ENCODE peak calls at places on chromosome 2, in ten cellular contexts. One of them, this sample, is unnamed. For H3K4me1, the result is how much of the 10 kb centered on the place peaks cover.

GRCh38 chr2:80242355-80242910 is 62.1 kb downstream of the LRRTM1 start:
- DNase-seq in uterus: no peak
- DNase-seq in IMR-90: no peak
- DNase-seq in heart right ventricle: peak
- DNase-seq in A549: no peak
- DNase-seq in fibroblast of lung: no peak
- DNase-seq in left ventricle myocardium inferior: peak
- DNase-seq in Peyer's patch: no peak
- DNase-seq in pancreas: no peak
- DNase-seq in right lobe of liver: no peak
- DNase-seq in this sample: no peak

GRCh38 chr2:43848174-43848573 is 9.4 kb downstream of the ABCG8 start:
- DNase-seq in uterus: no peak
- DNase-seq in IMR-90: peak
- DNase-seq in heart right ventricle: no peak
- DNase-seq in A549: no peak
- DNase-seq in fibroblast of lung: no peak
- DNase-seq in left ventricle myocardium inferior: no peak
- DNase-seq in Peyer's patch: no peak
- DNase-seq in pancreas: no peak
- DNase-seq in right lobe of liver: no peak
- DNase-seq in this sample: no peak

GRCh38 chr2:191947235-191947634 is 100.3 kb upstream of the CAVIN2 start:
- DNase-seq in uterus: no peak
- DNase-seq in IMR-90: no peak
- DNase-seq in heart right ventricle: no peak
- DNase-seq in A549: no peak
- DNase-seq in fibroblast of lung: no peak
- DNase-seq in left ventricle myocardium inferior: no peak
- DNase-seq in Peyer's patch: no peak
- DNase-seq in pancreas: no peak
- DNase-seq in right lobe of liver: no peak
- DNase-seq in this sample: no peak

GRCh38 chr2:230751062-230751461 is 38.4 kb downstream of the CAB39 start:
- DNase-seq in uterus: no peak
- DNase-seq in IMR-90: peak
- DNase-seq in heart right ventricle: no peak
- DNase-seq in A549: no peak
- DNase-seq in fibroblast of lung: peak
- DNase-seq in left ventricle myocardium inferior: no peak
- DNase-seq in Peyer's patch: no peak
- DNase-seq in pancreas: no peak
- DNase-seq in right lobe of liver: no peak
- DNase-seq in this sample: no peak

GRCh38 chr2:174484573-174484972 is 2.3 kb downstream of the GPR155 start:
- DNase-seq in uterus: no peak
- DNase-seq in IMR-90: no peak
- DNase-seq in heart right ventricle: no peak
- DNase-seq in A549: no peak
- DNase-seq in fibroblast of lung: no peak
- DNase-seq in left ventricle myocardium inferior: no peak
- DNase-seq in Peyer's patch: no peak
- DNase-seq in pancreas: no peak
- DNase-seq in right lobe of liver: no peak
- DNase-seq in this sample: no peak

GRCh38 chr2:129281761-129282160 is 697.7 kb upstream of the RAB6C start:
- DNase-seq in uterus: no peak
- DNase-seq in IMR-90: no peak
- DNase-seq in heart right ventricle: no peak
- DNase-seq in A549: no peak
- DNase-seq in fibroblast of lung: no peak
- DNase-seq in left ventricle myocardium inferior: no peak
- DNase-seq in Peyer's patch: no peak
- DNase-seq in pancreas: no peak
- DNase-seq in right lobe of liver: no peak
- DNase-seq in this sample: no peak

GRCh38 chr2:235940330-235940729 is 227.9 kb downstream of the GBX2 start:
- DNase-seq in uterus: no peak
- DNase-seq in IMR-90: peak
- DNase-seq in heart right ventricle: peak
- DNase-seq in A549: peak
- DNase-seq in fibroblast of lung: peak
- DNase-seq in left ventricle myocardium inferior: peak
- DNase-seq in Peyer's patch: no peak
- DNase-seq in pancreas: no peak
- DNase-seq in right lobe of liver: no peak
- DNase-seq in this sample: peak

GRCh38 chr2:207166349-207167128 is 791 bp upstream of the KLF7 start:
- DNase-seq in uterus: peak
- DNase-seq in IMR-90: peak
- DNase-seq in heart right ventricle: peak
- DNase-seq in A549: peak
- DNase-seq in fibroblast of lung: peak
- DNase-seq in left ventricle myocardium inferior: peak
- DNase-seq in Peyer's patch: peak
- DNase-seq in pancreas: peak
- DNase-seq in right lobe of liver: peak
- DNase-seq in this sample: peak

GRCh38 chr2:211760103-211760502 is 778.5 kb downstream of the ERBB4 start:
- DNase-seq in uterus: no peak
- DNase-seq in IMR-90: no peak
- DNase-seq in heart right ventricle: no peak
- DNase-seq in A549: no peak
- DNase-seq in fibroblast of lung: no peak
- DNase-seq in left ventricle myocardium inferior: no peak
- DNase-seq in Peyer's patch: no peak
- DNase-seq in pancreas: no peak
- DNase-seq in right lobe of liver: no peak
- DNase-seq in this sample: no peak

GRCh38 chr2:225091336-225091735 is 49.1 kb upstream of the DOCK10 start:
- DNase-seq in uterus: no peak
- DNase-seq in IMR-90: peak
- DNase-seq in heart right ventricle: no peak
- DNase-seq in A549: peak
- DNase-seq in fibroblast of lung: peak
- DNase-seq in left ventricle myocardium inferior: no peak
- DNase-seq in Peyer's patch: no peak
- DNase-seq in pancreas: no peak
- DNase-seq in right lobe of liver: no peak
- DNase-seq in this sample: no peak

GRCh38 chr2:121489944-121490585 is 40.6 kb upstream of the RNU4ATAC start:
- DNase-seq in uterus: no peak
- DNase-seq in IMR-90: no peak
- DNase-seq in heart right ventricle: no peak
- DNase-seq in A549: no peak
- DNase-seq in fibroblast of lung: peak
- DNase-seq in left ventricle myocardium inferior: no peak
- DNase-seq in Peyer's patch: no peak
- DNase-seq in pancreas: no peak
- DNase-seq in right lobe of liver: no peak
- DNase-seq in this sample: no peak

GRCh38 chr2:119253114-119253702 is 29.6 kb downstream of the STEAP3 start:
- DNase-seq in uterus: no peak
- DNase-seq in IMR-90: peak
- DNase-seq in heart right ventricle: no peak
- DNase-seq in A549: no peak
- DNase-seq in fibroblast of lung: peak
- DNase-seq in left ventricle myocardium inferior: no peak
- DNase-seq in Peyer's patch: no peak
- DNase-seq in pancreas: no peak
- DNase-seq in right lobe of liver: no peak
- DNase-seq in this sample: no peak

GRCh38 chr2:119252186-119253113 is 28.8 kb downstream of the STEAP3 start:
- DNase-seq in uterus: no peak
- DNase-seq in IMR-90: peak
- DNase-seq in heart right ventricle: no peak
- DNase-seq in A549: peak
- DNase-seq in fibroblast of lung: peak
- DNase-seq in left ventricle myocardium inferior: no peak
- DNase-seq in Peyer's patch: peak
- DNase-seq in pancreas: no peak
- DNase-seq in right lobe of liver: no peak
- DNase-seq in this sample: no peak

GRCh38 chr2:119254601-119255080 is 31.0 kb downstream of the STEAP3 start:
- DNase-seq in uterus: no peak
- DNase-seq in IMR-90: no peak
- DNase-seq in heart right ventricle: no peak
- DNase-seq in A549: no peak
- DNase-seq in fibroblast of lung: no peak
- DNase-seq in left ventricle myocardium inferior: no peak
- DNase-seq in Peyer's patch: no peak
- DNase-seq in pancreas: no peak
- DNase-seq in right lobe of liver: no peak
- DNase-seq in this sample: no peak

GRCh38 chr2:119255760-119256573 is 32.3 kb downstream of the STEAP3 start:
- DNase-seq in uterus: no peak
- DNase-seq in IMR-90: peak
- DNase-seq in heart right ventricle: no peak
- DNase-seq in A549: peak
- DNase-seq in fibroblast of lung: peak
- DNase-seq in left ventricle myocardium inferior: no peak
- DNase-seq in Peyer's patch: no peak
- DNase-seq in pancreas: no peak
- DNase-seq in right lobe of liver: no peak
- DNase-seq in this sample: no peak

GRCh38 chr2:119253760-119254600 is 30.3 kb downstream of the STEAP3 start:
- DNase-seq in uterus: no peak
- DNase-seq in IMR-90: no peak
- DNase-seq in heart right ventricle: no peak
- DNase-seq in A549: no peak
- DNase-seq in fibroblast of lung: no peak
- DNase-seq in left ventricle myocardium inferior: no peak
- DNase-seq in Peyer's patch: no peak
- DNase-seq in pancreas: no peak
- DNase-seq in right lobe of liver: no peak
- DNase-seq in this sample: peak
- H3K4me1 ChIP-seq in uterus: under half
- H3K4me1 ChIP-seq in IMR-90: under half
- H3K4me1 ChIP-seq in heart right ventricle: under half
- H3K4me1 ChIP-seq in A549: half or more
- H3K4me1 ChIP-seq in fibroblast of lung: under half
- H3K4me1 ChIP-seq in left ventricle myocardium inferior: under half
- H3K4me1 ChIP-seq in Peyer's patch: under half
- H3K4me1 ChIP-seq in pancreas: under half
- H3K4me1 ChIP-seq in right lobe of liver: under half
- H3K4me1 ChIP-seq in this sample: under half

DNA sequence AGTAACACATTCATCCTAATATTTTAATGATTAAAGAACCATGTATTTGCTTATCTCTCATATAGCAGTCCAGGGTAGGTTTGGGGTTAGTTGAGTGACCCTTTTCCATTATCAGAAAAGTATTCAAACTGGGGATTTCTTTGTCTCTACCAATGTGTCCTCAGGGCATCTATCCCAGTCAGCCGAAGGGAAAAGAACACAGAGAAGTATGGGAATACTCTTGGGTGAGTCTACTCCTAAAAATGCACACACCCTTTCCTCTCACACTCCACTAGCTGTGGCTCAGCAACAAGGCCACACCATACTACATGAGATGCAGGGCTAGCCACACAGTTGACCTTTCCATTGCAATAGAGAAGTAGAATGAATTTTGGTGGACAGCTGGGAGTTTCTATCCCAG is 114.3 kb downstream of the NXPH2 start:
- DNase-seq in uterus: no peak
- DNase-seq in IMR-90: no peak
- DNase-seq in heart right ventricle: no peak
- DNase-seq in A549: no peak
- DNase-seq in fibroblast of lung: peak
- DNase-seq in left ventricle myocardium inferior: no peak
- DNase-seq in Peyer's patch: no peak
- DNase-seq in pancreas: no peak
- DNase-seq in right lobe of liver: no peak
- DNase-seq in this sample: no peak
- H3K4me3 ChIP-seq in uterus: no peak
- H3K4me3 ChIP-seq in IMR-90: no peak
- H3K4me3 ChIP-seq in heart right ventricle: no peak
- H3K4me3 ChIP-seq in A549: no peak
- H3K4me3 ChIP-seq in fibroblast of lung: no peak
- H3K4me3 ChIP-seq in left ventricle myocardium inferior: no peak
- H3K4me3 ChIP-seq in Peyer's patch: no peak
- H3K4me3 ChIP-seq in pancreas: no peak
- H3K4me3 ChIP-seq in right lobe of liver: no peak
- H3K4me3 ChIP-seq in this sample: no peak

GRCh38 chr2:9237831-9238230 is 31.2 kb downstream of the ASAP2 start:
- DNase-seq in uterus: no peak
- DNase-seq in IMR-90: no peak
- DNase-seq in heart right ventricle: no peak
- DNase-seq in A549: no peak
- DNase-seq in fibroblast of lung: no peak
- DNase-seq in left ventricle myocardium inferior: no peak
- DNase-seq in Peyer's patch: no peak
- DNase-seq in pancreas: no peak
- DNase-seq in right lobe of liver: no peak
- DNase-seq in this sample: no peak
- H3K27ac ChIP-seq in uterus: peak
- H3K27ac ChIP-seq in IMR-90: peak
- H3K27ac ChIP-seq in heart right ventricle: peak
- H3K27ac ChIP-seq in A549: no peak
- H3K27ac ChIP-seq in fibroblast of lung: no peak
- H3K27ac ChIP-seq in left ventricle myocardium inferior: peak
- H3K27ac ChIP-seq in Peyer's patch: no peak
- H3K27ac ChIP-seq in pancreas: no peak
- H3K27ac ChIP-seq in right lobe of liver: no peak
- H3K27ac ChIP-seq in this sample: peak

GRCh38 chr2:201195329-201195728 is 12.4 kb downstream of the CASP10 start:
- DNase-seq in uterus: no peak
- DNase-seq in IMR-90: no peak
- DNase-seq in heart right ventricle: no peak
- DNase-seq in A549: no peak
- DNase-seq in fibroblast of lung: no peak
- DNase-seq in left ventricle myocardium inferior: no peak
- DNase-seq in Peyer's patch: no peak
- DNase-seq in pancreas: no peak
- DNase-seq in right lobe of liver: no peak
- DNase-seq in this sample: no peak

GRCh38 chr2:201196803-201197202 is 13.9 kb downstream of the CASP10 start:
- DNase-seq in uterus: no peak
- DNase-seq in IMR-90: no peak
- DNase-seq in heart right ventricle: no peak
- DNase-seq in A549: no peak
- DNase-seq in fibroblast of lung: no peak
- DNase-seq in left ventricle myocardium inferior: no peak
- DNase-seq in Peyer's patch: no peak
- DNase-seq in pancreas: no peak
- DNase-seq in right lobe of liver: no peak
- DNase-seq in this sample: no peak

GRCh38 chr2:201196003-201196402 is 13.1 kb downstream of the CASP10 start:
- DNase-seq in uterus: no peak
- DNase-seq in IMR-90: no peak
- DNase-seq in heart right ventricle: no peak
- DNase-seq in A549: no peak
- DNase-seq in fibroblast of lung: no peak
- DNase-seq in left ventricle myocardium inferior: no peak
- DNase-seq in Peyer's patch: no peak
- DNase-seq in pancreas: no peak
- DNase-seq in right lobe of liver: no peak
- DNase-seq in this sample: no peak

GRCh38 chr2:201191132-201191875 is 8.4 kb downstream of the CASP10 start:
- DNase-seq in uterus: peak
- DNase-seq in IMR-90: no peak
- DNase-seq in heart right ventricle: peak
- DNase-seq in A549: no peak
- DNase-seq in fibroblast of lung: no peak
- DNase-seq in left ventricle myocardium inferior: no peak
- DNase-seq in Peyer's patch: no peak
- DNase-seq in pancreas: no peak
- DNase-seq in right lobe of liver: no peak
- DNase-seq in this sample: no peak

GRCh38 chr2:201194097-201194496 is 11.2 kb downstream of the CASP10 start:
- DNase-seq in uterus: no peak
- DNase-seq in IMR-90: no peak
- DNase-seq in heart right ventricle: no peak
- DNase-seq in A549: no peak
- DNase-seq in fibroblast of lung: no peak
- DNase-seq in left ventricle myocardium inferior: no peak
- DNase-seq in Peyer's patch: no peak
- DNase-seq in pancreas: no peak
- DNase-seq in right lobe of liver: no peak
- DNase-seq in this sample: no peak
- H3K4me1 ChIP-seq in uterus: under half
- H3K4me1 ChIP-seq in IMR-90: under half
- H3K4me1 ChIP-seq in heart right ventricle: half or more
- H3K4me1 ChIP-seq in A549: under half
- H3K4me1 ChIP-seq in fibroblast of lung: under half
- H3K4me1 ChIP-seq in left ventricle myocardium inferior: half or more
- H3K4me1 ChIP-seq in Peyer's patch: under half
- H3K4me1 ChIP-seq in pancreas: under half
- H3K4me1 ChIP-seq in right lobe of liver: under half
- H3K4me1 ChIP-seq in this sample: under half